ENCODE peak calls at places on chromosomes 12 and 14, in nine cellular contexts. V is A549, I is adrenal gland, S is GM12878, U is stomach, H is uterus, B is breast epithelium, J is heart left ventricle, A is prostate gland. Q is an unnamed sample. For H3K4me1, the result is how much of the 10 kb centered on the place peaks cover.

GRCh38 chr12:34291426-34291901 is 269.2 kb downstream of the ALG10 start:
- DNase-seq in A (no peak), B (no peak), H (peak), I (no peak), J (peak), V (no peak), U (no peak), S (no peak), Q (peak)

GRCh38 chr14:103819503-103820307 is 27.7 kb downstream of the PPP1R13B start:
- DNase-seq in V (no peak), I (no peak), A (peak), S (no peak), B (no peak), J (peak), H (peak), U (peak), Q (no peak)

GRCh38 chr14:38496092-38496491 is 240.2 kb upstream of the CLEC14A start:
- DNase-seq in I (no peak), U (no peak), H (no peak), J (no peak), S (no peak), A (no peak), B (no peak), V (no peak), Q (no peak)

GRCh38 chr12:31370645-31371620 is 45.0 kb upstream of the SINHCAF start:
- DNase-seq in I (no peak), J (no peak), H (no peak), B (no peak), S (no peak), U (no peak), A (no peak), V (no peak), Q (no peak)

GRCh38 chr12:5230151-5230550 is 186.5 kb downstream of the KCNA5 start:
- DNase-seq in H (no peak), U (no peak), S (no peak), A (no peak), V (no peak), I (no peak), B (no peak), J (no peak), Q (no peak)

GRCh38 chr12:3436496-3437060 is 54.4 kb upstream of the PRMT8 start:
- DNase-seq in U (peak), A (no peak), H (no peak), I (no peak), J (peak), S (no peak), B (no peak), V (no peak), Q (no peak)

GRCh38 chr12:120117961-120118709 is 1.6 kb upstream of the RAB35 start:
- DNase-seq in U (no peak), V (peak), S (no peak), A (no peak), B (no peak), I (no peak), H (no peak), J (no peak), Q (no peak)

GRCh38 chr14:22071001-22071400 is 397.4 kb upstream of the OR4E1 start:
- DNase-seq in I (no peak), A (no peak), S (peak), V (no peak), U (no peak), B (no peak), J (no peak), H (no peak), Q (no peak)

GRCh38 chr12:57895337-57896138 is 45.8 kb upstream of the ATP23 start:
- DNase-seq in S (no peak), A (no peak), H (no peak), I (no peak), J (no peak), V (no peak), B (no peak), U (no peak), Q (no peak)

GRCh38 chr12:58424735-58425379 is 483.5 kb downstream of the ATP23 start:
- DNase-seq in V (no peak), I (no peak), U (no peak), J (no peak), B (no peak), S (no peak), H (no peak), A (no peak), Q (no peak)

GRCh38 chr12:49428652-49429549 is 61.6 kb downstream of the SPATS2 start:
- DNase-seq in A (no peak), S (peak), I (no peak), V (peak), J (no peak), B (no peak), U (no peak), H (no peak), Q (no peak)

GRCh38 chr14:81625343-81625742 is 91.7 kb upstream of the SEL1L start:
- DNase-seq in A (no peak), I (no peak), U (no peak), V (peak), J (no peak), H (no peak), B (no peak), S (no peak), Q (no peak)

GRCh38 chr12:5965950-5966383 is 20.9 kb upstream of the ANO2 start:
- DNase-seq in V (peak), S (no peak), B (no peak), J (no peak), A (peak), U (peak), I (peak), H (no peak), Q (peak)

GRCh38 chr12:97805086-97805485 is 342.5 kb downstream of the RMST start:
- DNase-seq in J (no peak), B (no peak), V (no peak), H (no peak), S (no peak), U (no peak), A (no peak), I (no peak), Q (no peak)

GRCh38 chr14:28763914-28764848 is 2.4 kb upstream of the FOXG1 start:
- DNase-seq in V (no peak), H (no peak), I (no peak), A (no peak), S (no peak), B (no peak), J (no peak), U (no peak), Q (no peak)

GRCh38 chr14:62674833-62675232 is 370.4 kb downstream of the KCNH5 start:
- DNase-seq in A (peak), U (no peak), B (peak), H (no peak), J (no peak), S (no peak), V (no peak), I (peak), Q (no peak)

GRCh38 chr12:124718052-124718451 is 145.6 kb downstream of the SCARB1 start:
- DNase-seq in S (no peak), U (no peak), I (no peak), A (no peak), V (no peak), B (no peak), J (no peak), H (no peak), Q (no peak)

GRCh38 chr12:111434680-111435338 is 29.1 kb downstream of the SH2B3 start:
- DNase-seq in U (no peak), A (peak), J (peak), H (peak), B (no peak), I (peak), S (peak), V (no peak), Q (peak)

GRCh38 chr14:81219821-81220487 is 805 bp downstream of the GTF2A1 start:
- DNase-seq in B (peak), V (peak), S (no peak), U (peak), J (peak), A (peak), H (peak), I (peak), Q (no peak)

GRCh38 chr12:24668563-24668962 is 280.3 kb downstream of the BCAT1 start:
- DNase-seq in J (no peak), H (no peak), U (no peak), V (no peak), A (no peak), S (no peak), B (no peak), I (no peak), Q (no peak)

GRCh38 chr14:54653764-54654469 is 87.0 kb downstream of the SAMD4A start:
- DNase-seq in V (peak), U (no peak), I (peak), H (no peak), S (no peak), B (no peak), J (peak), A (no peak), Q (peak)

GRCh38 chr14:54675236-54676125 is 108.6 kb downstream of the SAMD4A start:
- DNase-seq in V (no peak), A (no peak), S (no peak), B (no peak), H (no peak), U (no peak), I (no peak), J (no peak), Q (no peak)

GRCh38 chr12:64900540-64900939 is 76.1 kb downstream of the TBC1D30 start:
- DNase-seq in U (no peak), A (no peak), S (no peak), B (no peak), H (no peak), J (no peak), I (peak), V (no peak), Q (no peak)

GRCh38 chr12:99711246-99711645 is 63.7 kb downstream of the GARIN6 start:
- DNase-seq in I (no peak), S (no peak), V (no peak), J (no peak), A (no peak), H (no peak), U (no peak), B (no peak), Q (no peak)

GRCh38 chr14:80946187-80946586 is 4.6 kb upstream of the CEP128 start:
- DNase-seq in A (no peak), H (no peak), U (no peak), B (no peak), J (no peak), I (no peak), V (no peak), S (no peak), Q (no peak)

GRCh38 chr14:32703246-32703645 is 235.4 kb upstream of the NPAS3 start:
- DNase-seq in B (no peak), S (no peak), I (no peak), H (no peak), A (no peak), J (no peak), U (no peak), V (no peak), Q (no peak)

GRCh38 chr12:124667671-124668337 is 100.4 kb upstream of the NCOR2 start:
- DNase-seq in U (peak), J (no peak), S (no peak), A (peak), H (no peak), I (no peak), B (no peak), V (no peak), Q (no peak)

GRCh38 chr14:60722836-60723217 is 1.3 kb downstream of the SIX4 start:
- DNase-seq in J (no peak), V (peak), I (no peak), H (no peak), A (peak), B (no peak), U (no peak), S (no peak), Q (no peak)

GRCh38 chr12:99605-100004 is 33.0 kb downstream of the IQSEC3 start:
- DNase-seq in U (no peak), I (no peak), B (no peak), J (no peak), V (no peak), A (no peak), H (no peak), S (no peak), Q (no peak)

GRCh38 chr14:87153391-87153790 is 839.6 kb downstream of the GALC start:
- DNase-seq in U (no peak), A (no peak), S (no peak), V (no peak), B (no peak), H (no peak), I (no peak), J (no peak), Q (no peak)

GRCh38 chr12:59055204-59055839 is 135.0 kb upstream of the LRIG3 start:
- DNase-seq in B (no peak), U (no peak), J (no peak), H (no peak), A (no peak), I (no peak), S (no peak), V (peak), Q (no peak)

GRCh38 chr14:95235351-95235750 is 78.0 kb upstream of the DICER1 start:
- DNase-seq in J (no peak), U (no peak), A (no peak), B (no peak), S (no peak), H (no peak), V (no peak), I (no peak), Q (no peak)

GRCh38 chr12:74111688-74112360 is 425.8 kb upstream of the ATXN7L3B start:
- DNase-seq in U (no peak), S (no peak), V (peak), A (no peak), B (no peak), H (no peak), I (peak), J (no peak), Q (no peak)

GRCh38 chr14:88550078-88550477 is 4.7 kb downstream of the PTPN21 start:
- DNase-seq in I (no peak), J (no peak), U (no peak), B (no peak), V (no peak), A (no peak), H (no peak), S (no peak), Q (no peak)

GRCh38 chr14:92391746-92392145 is 68.8 kb downstream of the SLC24A4 start:
- DNase-seq in B (no peak), I (no peak), J (no peak), S (no peak), U (no peak), V (no peak), A (no peak), H (no peak), Q (no peak)

GRCh38 chr12:101474711-101475386 is at the start of gene SPIC:
- DNase-seq in J (no peak), U (no peak), I (no peak), B (no peak), H (no peak), A (no peak), S (no peak), V (no peak), Q (no peak)

GRCh38 chr12:94644141-94644575 is 6.2 kb downstream of the TMCC3 start:
- DNase-seq in S (peak), B (no peak), H (no peak), U (no peak), A (no peak), I (peak), V (no peak), J (peak), Q (no peak)

GRCh38 chr12:52404951-52405350 is 1.2 kb downstream of the KRT82 start:
- DNase-seq in B (no peak), U (no peak), V (peak), H (no peak), J (no peak), I (no peak), A (no peak), S (no peak), Q (no peak)
- TF ChIP-seq CTCF in B (no peak), U (no peak), V (no peak), H (no peak), J (no peak), I (no peak), A (no peak), S (no peak), Q (no peak)

DNA sequence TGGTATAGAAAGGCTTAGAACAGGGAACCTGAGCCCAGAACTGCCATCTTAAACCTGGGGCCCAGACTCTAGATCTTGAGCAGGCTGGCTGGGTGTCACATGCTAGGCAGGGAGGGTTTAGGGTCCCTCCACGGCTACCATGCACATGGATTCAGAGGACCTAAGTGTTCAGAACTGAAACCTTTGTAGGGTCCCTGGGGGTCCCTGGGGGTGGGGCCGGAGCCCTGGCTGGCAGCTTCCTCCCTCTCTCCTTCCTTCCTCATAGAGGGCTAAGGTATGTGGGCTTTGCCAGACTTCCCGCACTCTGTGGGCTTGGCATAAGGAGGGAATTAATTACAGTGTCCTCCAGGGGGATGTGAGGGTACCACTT is 4.6 kb upstream of the ZNF385A start:
- DNase-seq in S (no peak), U (no peak), J (no peak), A (no peak), I (no peak), H (no peak), B (no peak), V (no peak), Q (no peak)
- H3K4me1 ChIP-seq in S (under half), U (half or more), J (under half), A (under half), I (under half), H (under half), B (under half), V (under half), Q (under half)

GRCh38 chr12:106917503-106917902 is 38.2 kb upstream of the TMEM263 start:
- DNase-seq in A (no peak), I (no peak), B (no peak), J (no peak), U (no peak), S (no peak), H (no peak), V (no peak), Q (no peak)

GRCh38 chr12:106913456-106913855 is 42.3 kb upstream of the TMEM263 start:
- DNase-seq in A (no peak), S (no peak), J (no peak), H (no peak), I (no peak), V (no peak), B (no peak), U (no peak), Q (no peak)

GRCh38 chr12:106914796-106915634 is 40.7 kb upstream of the TMEM263 start:
- DNase-seq in H (no peak), U (no peak), S (peak), A (no peak), J (no peak), B (no peak), I (no peak), V (no peak), Q (no peak)

GRCh38 chr12:106918746-106919145 is 37.0 kb upstream of the TMEM263 start:
- DNase-seq in A (no peak), V (peak), B (no peak), U (no peak), J (no peak), S (no peak), I (no peak), H (no peak), Q (no peak)

GRCh38 chr12:106915635-106916026 is 40.1 kb upstream of the TMEM263 start:
- DNase-seq in I (no peak), H (no peak), S (no peak), B (no peak), J (no peak), V (no peak), U (no peak), A (no peak), Q (no peak)
- TF ChIP-seq POLR2A in I (no peak), H (no peak), S (no peak), B (no peak), J (no peak), V (no peak), U (no peak), A (no peak), Q (no peak)

GRCh38 chr12:104108755-104109445 is 29.1 kb downstream of the NFYB start:
- DNase-seq in I (peak), U (peak), S (peak), H (peak), B (peak), A (peak), J (peak), V (peak), Q (peak)
- TF ChIP-seq CTCF in I (peak), U (peak), S (peak), H (peak), B (peak), A (peak), J (peak), V (peak), Q (peak)

GRCh38 chr12:80860206-80860605 is 77.5 kb downstream of the LIN7A start:
- DNase-seq in H (no peak), A (no peak), S (no peak), B (no peak), V (no peak), U (no peak), J (no peak), I (no peak), Q (no peak)

GRCh38 chr12:80861636-80862378 is 75.9 kb downstream of the LIN7A start:
- DNase-seq in H (no peak), S (no peak), J (no peak), V (no peak), A (no peak), I (no peak), B (no peak), U (no peak), Q (no peak)

GRCh38 chr12:80862606-80863005 is 75.1 kb downstream of the LIN7A start:
- DNase-seq in J (no peak), A (no peak), V (no peak), H (no peak), S (no peak), B (no peak), I (no peak), U (no peak), Q (no peak)

GRCh38 chr12:80858356-80858755 is 79.4 kb downstream of the LIN7A start:
- DNase-seq in V (no peak), B (no peak), A (no peak), H (no peak), I (no peak), S (no peak), J (no peak), U (no peak), Q (no peak)

DNA sequence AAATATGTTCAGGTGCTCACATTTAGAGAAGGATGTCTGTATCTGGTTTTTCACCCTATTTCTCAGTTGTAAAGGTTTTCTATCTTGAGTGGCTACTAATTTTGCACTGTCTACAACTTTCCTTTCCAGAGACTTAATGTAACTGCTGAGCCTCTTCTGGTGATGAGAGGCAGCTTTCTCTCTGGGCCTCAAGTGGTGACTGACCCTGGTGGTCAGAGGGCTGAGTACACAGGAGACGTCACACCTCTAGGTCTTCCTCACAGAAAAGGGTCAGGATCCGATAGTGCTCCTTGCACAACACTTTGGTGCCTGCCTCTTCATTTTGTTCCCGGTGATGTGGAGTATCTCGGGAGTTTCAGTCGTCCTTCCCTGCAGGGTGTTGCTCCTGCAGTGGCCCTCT is 76.8 kb downstream of the LIN7A start:
- DNase-seq in V (no peak), U (no peak), B (no peak), I (no peak), S (no peak), J (no peak), A (no peak), H (no peak), Q (no peak)
- H3K4me1 ChIP-seq in V (under half), U (under half), B (under half), I (under half), S (under half), J (under half), A (under half), H (under half), Q (under half)

DNA sequence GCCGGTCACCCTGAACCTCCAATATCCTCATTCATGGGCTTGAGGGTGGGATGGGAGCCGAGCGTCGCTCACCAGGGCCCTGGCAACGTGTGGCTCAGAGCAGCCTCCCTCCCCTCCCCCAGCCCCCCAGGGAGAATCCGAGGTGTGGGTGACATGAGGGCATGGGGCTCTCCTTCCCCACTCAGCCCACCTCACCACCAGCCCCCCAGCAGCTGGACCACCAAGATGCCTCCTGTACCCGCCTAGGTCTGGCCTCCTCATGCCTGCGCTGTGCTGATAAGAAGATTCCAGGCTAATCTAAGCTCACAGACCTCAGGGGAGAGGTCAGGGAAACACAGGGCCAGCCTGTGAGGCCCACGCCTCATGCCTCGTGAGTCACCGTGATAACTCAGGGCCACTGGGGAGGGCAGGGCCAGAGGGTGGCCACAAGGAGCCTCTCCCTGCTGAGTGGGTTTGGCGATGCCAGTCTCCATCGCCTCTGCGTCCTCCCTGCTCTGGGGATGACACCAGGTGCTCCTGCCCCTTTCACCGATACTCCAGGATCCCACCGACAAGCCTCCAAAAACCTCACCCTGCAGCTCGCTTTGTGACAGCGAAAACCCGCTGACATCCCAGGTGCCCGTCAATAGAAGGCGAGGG is 56.9 kb downstream of the TESC start:
- DNase-seq in V (peak), A (no peak), U (peak), I (peak), B (no peak), S (no peak), H (no peak), J (no peak), Q (no peak)
- TF ChIP-seq POLR2A in V (no peak), A (no peak), U (no peak), I (no peak), B (no peak), S (no peak), H (no peak), J (no peak), Q (no peak)